ENCODE peak calls at places on chromosome 17, in eight cellular contexts. One of them, this sample, is unnamed.

GRCh38 chr17:67994827-67995567 is 1.3 kb downstream of the C17orf58 start:
- DNase-seq in Caki2: peak
- DNase-seq in fibroblast of lung: peak
- DNase-seq in neural crest cell: no peak
- DNase-seq in effector CD4-positive, alpha-beta T cell: no peak
- DNase-seq in AG08395: peak
- DNase-seq in NCI-H2029: no peak
- DNase-seq in activated gamma-delta T cell treated with anti-CD3 and anti-CD28 coated beads, Interleukin-2, amount 50 U/mL, for 16 hours: no peak
- DNase-seq in this sample: peak

GRCh38 chr17:48444531-48445247 is 14.7 kb upstream of the SKAP1 start:
- DNase-seq in Caki2: no peak
- DNase-seq in fibroblast of lung: no peak
- DNase-seq in neural crest cell: no peak
- DNase-seq in effector CD4-positive, alpha-beta T cell: peak
- DNase-seq in AG08395: no peak
- DNase-seq in NCI-H2029: no peak
- DNase-seq in activated gamma-delta T cell treated with anti-CD3 and anti-CD28 coated beads, Interleukin-2, amount 50 U/mL, for 16 hours: no peak
- DNase-seq in this sample: no peak

GRCh38 chr17:21127508-21128077 is 829 bp downstream of the DHRS7B start:
- DNase-seq in Caki2: no peak
- DNase-seq in fibroblast of lung: peak
- DNase-seq in neural crest cell: no peak
- DNase-seq in effector CD4-positive, alpha-beta T cell: no peak
- DNase-seq in AG08395: no peak
- DNase-seq in NCI-H2029: no peak
- DNase-seq in activated gamma-delta T cell treated with anti-CD3 and anti-CD28 coated beads, Interleukin-2, amount 50 U/mL, for 16 hours: no peak
- DNase-seq in this sample: no peak

GRCh38 chr17:4693416-4693815 is 10.5 kb downstream of the PELP1 start:
- DNase-seq in Caki2: no peak
- DNase-seq in fibroblast of lung: no peak
- DNase-seq in neural crest cell: no peak
- DNase-seq in effector CD4-positive, alpha-beta T cell: no peak
- DNase-seq in AG08395: no peak
- DNase-seq in NCI-H2029: no peak
- DNase-seq in activated gamma-delta T cell treated with anti-CD3 and anti-CD28 coated beads, Interleukin-2, amount 50 U/mL, for 16 hours: no peak
- DNase-seq in this sample: no peak

GRCh38 chr17:8391711-8392110 is 5.9 kb downstream of the RNF222 start:
- DNase-seq in Caki2: no peak
- DNase-seq in fibroblast of lung: no peak
- DNase-seq in neural crest cell: no peak
- DNase-seq in effector CD4-positive, alpha-beta T cell: no peak
- DNase-seq in AG08395: peak
- DNase-seq in NCI-H2029: no peak
- DNase-seq in activated gamma-delta T cell treated with anti-CD3 and anti-CD28 coated beads, Interleukin-2, amount 50 U/mL, for 16 hours: no peak
- DNase-seq in this sample: no peak

GRCh38 chr17:16944334-16945140 is 27.4 kb downstream of the TNFRSF13B start:
- DNase-seq in Caki2: no peak
- DNase-seq in fibroblast of lung: no peak
- DNase-seq in neural crest cell: no peak
- DNase-seq in effector CD4-positive, alpha-beta T cell: no peak
- DNase-seq in AG08395: no peak
- DNase-seq in NCI-H2029: no peak
- DNase-seq in activated gamma-delta T cell treated with anti-CD3 and anti-CD28 coated beads, Interleukin-2, amount 50 U/mL, for 16 hours: no peak
- DNase-seq in this sample: no peak

GRCh38 chr17:27457405-27457730 is 1.1 kb downstream of the KSR1 start:
- DNase-seq in Caki2: no peak
- DNase-seq in fibroblast of lung: no peak
- DNase-seq in neural crest cell: no peak
- DNase-seq in effector CD4-positive, alpha-beta T cell: no peak
- DNase-seq in AG08395: no peak
- DNase-seq in NCI-H2029: no peak
- DNase-seq in activated gamma-delta T cell treated with anti-CD3 and anti-CD28 coated beads, Interleukin-2, amount 50 U/mL, for 16 hours: no peak
- DNase-seq in this sample: no peak

GRCh38 chr17:8060274-8060673 is 21.4 kb downstream of the ALOX15B start:
- DNase-seq in Caki2: peak
- DNase-seq in fibroblast of lung: peak
- DNase-seq in neural crest cell: peak
- DNase-seq in effector CD4-positive, alpha-beta T cell: peak
- DNase-seq in AG08395: peak
- DNase-seq in NCI-H2029: peak
- DNase-seq in activated gamma-delta T cell treated with anti-CD3 and anti-CD28 coated beads, Interleukin-2, amount 50 U/mL, for 16 hours: peak
- DNase-seq in this sample: peak

GRCh38 chr17:32288600-32288999 is 23.0 kb downstream of the RHBDL3 start:
- DNase-seq in Caki2: no peak
- DNase-seq in fibroblast of lung: no peak
- DNase-seq in neural crest cell: no peak
- DNase-seq in effector CD4-positive, alpha-beta T cell: no peak
- DNase-seq in AG08395: no peak
- DNase-seq in NCI-H2029: no peak
- DNase-seq in activated gamma-delta T cell treated with anti-CD3 and anti-CD28 coated beads, Interleukin-2, amount 50 U/mL, for 16 hours: no peak
- DNase-seq in this sample: no peak

GRCh38 chr17:21201302-21201602 is 12.7 kb downstream of the TMEM11 start:
- DNase-seq in Caki2: no peak
- DNase-seq in fibroblast of lung: no peak
- DNase-seq in neural crest cell: no peak
- DNase-seq in effector CD4-positive, alpha-beta T cell: no peak
- DNase-seq in AG08395: no peak
- DNase-seq in NCI-H2029: no peak
- DNase-seq in activated gamma-delta T cell treated with anti-CD3 and anti-CD28 coated beads, Interleukin-2, amount 50 U/mL, for 16 hours: no peak
- DNase-seq in this sample: no peak

GRCh38 chr17:32116937-32117336 is 25.4 kb upstream of the RHOT1 start:
- DNase-seq in Caki2: no peak
- DNase-seq in fibroblast of lung: no peak
- DNase-seq in neural crest cell: no peak
- DNase-seq in effector CD4-positive, alpha-beta T cell: no peak
- DNase-seq in AG08395: no peak
- DNase-seq in NCI-H2029: no peak
- DNase-seq in activated gamma-delta T cell treated with anti-CD3 and anti-CD28 coated beads, Interleukin-2, amount 50 U/mL, for 16 hours: no peak
- DNase-seq in this sample: no peak

GRCh38 chr17:35214192-35214591 is 20.0 kb upstream of the SLC35G3 start:
- DNase-seq in Caki2: no peak
- DNase-seq in fibroblast of lung: no peak
- DNase-seq in neural crest cell: no peak
- DNase-seq in effector CD4-positive, alpha-beta T cell: peak
- DNase-seq in AG08395: no peak
- DNase-seq in NCI-H2029: no peak
- DNase-seq in activated gamma-delta T cell treated with anti-CD3 and anti-CD28 coated beads, Interleukin-2, amount 50 U/mL, for 16 hours: peak
- DNase-seq in this sample: no peak

GRCh38 chr17:63479495-63480184 is 2.8 kb downstream of the ACE start:
- DNase-seq in Caki2: no peak
- DNase-seq in fibroblast of lung: no peak
- DNase-seq in neural crest cell: no peak
- DNase-seq in effector CD4-positive, alpha-beta T cell: no peak
- DNase-seq in AG08395: no peak
- DNase-seq in NCI-H2029: no peak
- DNase-seq in activated gamma-delta T cell treated with anti-CD3 and anti-CD28 coated beads, Interleukin-2, amount 50 U/mL, for 16 hours: no peak
- DNase-seq in this sample: no peak

GRCh38 chr17:82933911-82934310 is 94.1 kb upstream of the ZNF750 start:
- DNase-seq in Caki2: no peak
- DNase-seq in fibroblast of lung: no peak
- DNase-seq in neural crest cell: no peak
- DNase-seq in effector CD4-positive, alpha-beta T cell: no peak
- DNase-seq in AG08395: no peak
- DNase-seq in NCI-H2029: no peak
- DNase-seq in activated gamma-delta T cell treated with anti-CD3 and anti-CD28 coated beads, Interleukin-2, amount 50 U/mL, for 16 hours: no peak
- DNase-seq in this sample: no peak

GRCh38 chr17:80151333-80151732 is 4.4 kb upstream of the EIF4A3 start:
- DNase-seq in Caki2: no peak
- DNase-seq in fibroblast of lung: peak
- DNase-seq in neural crest cell: no peak
- DNase-seq in effector CD4-positive, alpha-beta T cell: no peak
- DNase-seq in AG08395: peak
- DNase-seq in NCI-H2029: no peak
- DNase-seq in activated gamma-delta T cell treated with anti-CD3 and anti-CD28 coated beads, Interleukin-2, amount 50 U/mL, for 16 hours: no peak
- DNase-seq in this sample: peak

GRCh38 chr17:6323626-6324356 is 111.1 kb downstream of the AIPL1 start:
- DNase-seq in Caki2: peak
- DNase-seq in fibroblast of lung: no peak
- DNase-seq in neural crest cell: no peak
- DNase-seq in effector CD4-positive, alpha-beta T cell: no peak
- DNase-seq in AG08395: no peak
- DNase-seq in NCI-H2029: peak
- DNase-seq in activated gamma-delta T cell treated with anti-CD3 and anti-CD28 coated beads, Interleukin-2, amount 50 U/mL, for 16 hours: no peak
- DNase-seq in this sample: no peak

GRCh38 chr17:65071861-65072260 is 15.3 kb upstream of the GNA13 start:
- DNase-seq in Caki2: peak
- DNase-seq in fibroblast of lung: peak
- DNase-seq in neural crest cell: no peak
- DNase-seq in effector CD4-positive, alpha-beta T cell: no peak
- DNase-seq in AG08395: peak
- DNase-seq in NCI-H2029: no peak
- DNase-seq in activated gamma-delta T cell treated with anti-CD3 and anti-CD28 coated beads, Interleukin-2, amount 50 U/mL, for 16 hours: no peak
- DNase-seq in this sample: no peak

GRCh38 chr17:51372345-51373004 is 112.1 kb downstream of the UTP18 start:
- DNase-seq in Caki2: peak
- DNase-seq in fibroblast of lung: peak
- DNase-seq in neural crest cell: peak
- DNase-seq in effector CD4-positive, alpha-beta T cell: no peak
- DNase-seq in AG08395: peak
- DNase-seq in NCI-H2029: peak
- DNase-seq in activated gamma-delta T cell treated with anti-CD3 and anti-CD28 coated beads, Interleukin-2, amount 50 U/mL, for 16 hours: no peak
- DNase-seq in this sample: peak

GRCh38 chr17:72843591-72843990 is 248.9 kb downstream of the SLC39A11 start:
- DNase-seq in Caki2: no peak
- DNase-seq in fibroblast of lung: no peak
- DNase-seq in neural crest cell: no peak
- DNase-seq in effector CD4-positive, alpha-beta T cell: no peak
- DNase-seq in AG08395: no peak
- DNase-seq in NCI-H2029: no peak
- DNase-seq in activated gamma-delta T cell treated with anti-CD3 and anti-CD28 coated beads, Interleukin-2, amount 50 U/mL, for 16 hours: no peak
- DNase-seq in this sample: no peak

GRCh38 chr17:56754523-56755208 is 79.1 kb downstream of the C17orf67 start:
- DNase-seq in Caki2: no peak
- DNase-seq in fibroblast of lung: peak
- DNase-seq in neural crest cell: no peak
- DNase-seq in effector CD4-positive, alpha-beta T cell: no peak
- DNase-seq in AG08395: peak
- DNase-seq in NCI-H2029: peak
- DNase-seq in activated gamma-delta T cell treated with anti-CD3 and anti-CD28 coated beads, Interleukin-2, amount 50 U/mL, for 16 hours: no peak
- DNase-seq in this sample: peak

GRCh38 chr17:59004338-59005111 is 102.2 kb downstream of the TRIM37 start:
- DNase-seq in Caki2: peak
- DNase-seq in fibroblast of lung: peak
- DNase-seq in neural crest cell: peak
- DNase-seq in effector CD4-positive, alpha-beta T cell: peak
- DNase-seq in AG08395: peak
- DNase-seq in NCI-H2029: no peak
- DNase-seq in activated gamma-delta T cell treated with anti-CD3 and anti-CD28 coated beads, Interleukin-2, amount 50 U/mL, for 16 hours: peak
- DNase-seq in this sample: peak

GRCh38 chr17:5762191-5762590 is 177.9 kb upstream of the NLRP1 start:
- DNase-seq in Caki2: no peak
- DNase-seq in fibroblast of lung: no peak
- DNase-seq in neural crest cell: no peak
- DNase-seq in effector CD4-positive, alpha-beta T cell: no peak
- DNase-seq in AG08395: no peak
- DNase-seq in NCI-H2029: no peak
- DNase-seq in activated gamma-delta T cell treated with anti-CD3 and anti-CD28 coated beads, Interleukin-2, amount 50 U/mL, for 16 hours: no peak
- DNase-seq in this sample: peak

GRCh38 chr17:28552201-28552999 is at the start of gene UNC119:
- DNase-seq in Caki2: peak
- DNase-seq in fibroblast of lung: peak
- DNase-seq in neural crest cell: peak
- DNase-seq in effector CD4-positive, alpha-beta T cell: peak
- DNase-seq in AG08395: peak
- DNase-seq in NCI-H2029: peak
- DNase-seq in activated gamma-delta T cell treated with anti-CD3 and anti-CD28 coated beads, Interleukin-2, amount 50 U/mL, for 16 hours: peak
- DNase-seq in this sample: peak

GRCh38 chr17:29585080-29585751 is 4.2 kb downstream of the GIT1 start:
- DNase-seq in Caki2: no peak
- DNase-seq in fibroblast of lung: no peak
- DNase-seq in neural crest cell: no peak
- DNase-seq in effector CD4-positive, alpha-beta T cell: no peak
- DNase-seq in AG08395: no peak
- DNase-seq in NCI-H2029: no peak
- DNase-seq in activated gamma-delta T cell treated with anti-CD3 and anti-CD28 coated beads, Interleukin-2, amount 50 U/mL, for 16 hours: no peak
- DNase-seq in this sample: peak

GRCh38 chr17:46722662-46723285 is 95.7 kb downstream of the WNT3 start:
- DNase-seq in Caki2: peak
- DNase-seq in fibroblast of lung: no peak
- DNase-seq in neural crest cell: no peak
- DNase-seq in effector CD4-positive, alpha-beta T cell: no peak
- DNase-seq in AG08395: no peak
- DNase-seq in NCI-H2029: no peak
- DNase-seq in activated gamma-delta T cell treated with anti-CD3 and anti-CD28 coated beads, Interleukin-2, amount 50 U/mL, for 16 hours: no peak
- DNase-seq in this sample: no peak

GRCh38 chr17:21678451-21679081 is 13.8 kb upstream of the KCNJ18 start:
- DNase-seq in Caki2: no peak
- DNase-seq in fibroblast of lung: no peak
- DNase-seq in neural crest cell: no peak
- DNase-seq in effector CD4-positive, alpha-beta T cell: no peak
- DNase-seq in AG08395: no peak
- DNase-seq in NCI-H2029: no peak
- DNase-seq in activated gamma-delta T cell treated with anti-CD3 and anti-CD28 coated beads, Interleukin-2, amount 50 U/mL, for 16 hours: no peak
- DNase-seq in this sample: no peak

GRCh38 chr17:17504341-17505140 is 8.3 kb upstream of the RASD1 start:
- DNase-seq in Caki2: no peak
- DNase-seq in fibroblast of lung: no peak
- DNase-seq in neural crest cell: no peak
- DNase-seq in effector CD4-positive, alpha-beta T cell: no peak
- DNase-seq in AG08395: no peak
- DNase-seq in NCI-H2029: no peak
- DNase-seq in activated gamma-delta T cell treated with anti-CD3 and anti-CD28 coated beads, Interleukin-2, amount 50 U/mL, for 16 hours: no peak
- DNase-seq in this sample: no peak

GRCh38 chr17:18995220-18995619 is 9.3 kb downstream of the FAM83G start:
- DNase-seq in Caki2: no peak
- DNase-seq in fibroblast of lung: no peak
- DNase-seq in neural crest cell: no peak
- DNase-seq in effector CD4-positive, alpha-beta T cell: no peak
- DNase-seq in AG08395: no peak
- DNase-seq in NCI-H2029: no peak
- DNase-seq in activated gamma-delta T cell treated with anti-CD3 and anti-CD28 coated beads, Interleukin-2, amount 50 U/mL, for 16 hours: no peak
- DNase-seq in this sample: no peak

GRCh38 chr17:58783380-58783779 is 27.7 kb downstream of the PPM1E start:
- DNase-seq in Caki2: no peak
- DNase-seq in fibroblast of lung: peak
- DNase-seq in neural crest cell: no peak
- DNase-seq in effector CD4-positive, alpha-beta T cell: no peak
- DNase-seq in AG08395: no peak
- DNase-seq in NCI-H2029: peak
- DNase-seq in activated gamma-delta T cell treated with anti-CD3 and anti-CD28 coated beads, Interleukin-2, amount 50 U/mL, for 16 hours: no peak
- DNase-seq in this sample: peak

GRCh38 chr17:21399476-21400203 is 23.5 kb downstream of the KCNJ12 start:
- DNase-seq in Caki2: no peak
- DNase-seq in fibroblast of lung: no peak
- DNase-seq in neural crest cell: no peak
- DNase-seq in effector CD4-positive, alpha-beta T cell: no peak
- DNase-seq in AG08395: no peak
- DNase-seq in NCI-H2029: no peak
- DNase-seq in activated gamma-delta T cell treated with anti-CD3 and anti-CD28 coated beads, Interleukin-2, amount 50 U/mL, for 16 hours: no peak
- DNase-seq in this sample: no peak

GRCh38 chr17:39678340-39679116 is 9.3 kb downstream of the PGAP3 start:
- DNase-seq in Caki2: no peak
- DNase-seq in fibroblast of lung: no peak
- DNase-seq in neural crest cell: no peak
- DNase-seq in effector CD4-positive, alpha-beta T cell: no peak
- DNase-seq in AG08395: no peak
- DNase-seq in NCI-H2029: no peak
- DNase-seq in activated gamma-delta T cell treated with anti-CD3 and anti-CD28 coated beads, Interleukin-2, amount 50 U/mL, for 16 hours: no peak
- DNase-seq in this sample: no peak

GRCh38 chr17:73391331-73392265 is 79.8 kb upstream of the CDC42EP4 start:
- DNase-seq in Caki2: no peak
- DNase-seq in fibroblast of lung: no peak
- DNase-seq in neural crest cell: no peak
- DNase-seq in effector CD4-positive, alpha-beta T cell: no peak
- DNase-seq in AG08395: no peak
- DNase-seq in NCI-H2029: no peak
- DNase-seq in activated gamma-delta T cell treated with anti-CD3 and anti-CD28 coated beads, Interleukin-2, amount 50 U/mL, for 16 hours: no peak
- DNase-seq in this sample: no peak

GRCh38 chr17:79749156-79749815 is 18.5 kb downstream of the ENPP7 start:
- DNase-seq in Caki2: peak
- DNase-seq in fibroblast of lung: peak
- DNase-seq in neural crest cell: no peak
- DNase-seq in effector CD4-positive, alpha-beta T cell: no peak
- DNase-seq in AG08395: peak
- DNase-seq in NCI-H2029: no peak
- DNase-seq in activated gamma-delta T cell treated with anti-CD3 and anti-CD28 coated beads, Interleukin-2, amount 50 U/mL, for 16 hours: no peak
- DNase-seq in this sample: peak